ENCODE peak calls at places on chromosomes 7 and 10, in eight cellular contexts. M, V, T, W, U, P, N and Q are unnamed samples.

GRCh38 chr10:46544989-46545791 is 11.3 kb downstream of the GPRIN2 start:
- DNase-seq in U (peak), N (peak), M (no peak), P (no peak), V (peak), W (no peak), T (no peak), Q (no peak)

GRCh38 chr10:44046605-44047004 is 338.3 kb downstream of the CXCL12 start:
- DNase-seq in W (no peak), P (no peak), U (no peak), M (no peak), T (peak), V (no peak), N (no peak), Q (no peak)

GRCh38 chr10:117345143-117345542 is 30.1 kb downstream of the PDZD8 start:
- DNase-seq in P (no peak), W (no peak), N (peak), V (no peak), U (no peak), M (no peak), T (no peak), Q (no peak)

GRCh38 chr7:116692599-116693308 is 20.8 kb downstream of the MET start:
- DNase-seq in T (no peak), W (no peak), M (no peak), N (no peak), P (no peak), U (no peak), V (no peak), Q (no peak)

GRCh38 chr10:113113918-113114317 is 163.9 kb downstream of the TCF7L2 start:
- DNase-seq in P (no peak), T (no peak), N (no peak), V (no peak), U (no peak), M (no peak), W (no peak), Q (no peak)

GRCh38 chr7:108497082-108497725 is 28.7 kb downstream of the PNPLA8 start:
- DNase-seq in M (no peak), W (peak), U (peak), T (peak), N (peak), P (no peak), V (peak), Q (peak)

GRCh38 chr10:24929056-24929544 is 23.3 kb downstream of the PRTFDC1 start:
- DNase-seq in P (no peak), M (no peak), T (no peak), V (no peak), N (no peak), U (no peak), W (no peak), Q (no peak)

GRCh38 chr7:29005829-29006228 is 47.7 kb upstream of the TRIL start:
- DNase-seq in T (no peak), V (no peak), P (no peak), M (no peak), W (no peak), N (peak), U (no peak), Q (no peak)

GRCh38 chr7:127532151-127532550 is 53.2 kb downstream of the GCC1 start:
- DNase-seq in T (no peak), P (no peak), V (no peak), M (no peak), W (no peak), N (no peak), U (no peak), Q (no peak)

GRCh38 chr10:71597821-71598498 is 121.6 kb downstream of the C10orf105 start:
- DNase-seq in M (peak), N (no peak), P (peak), W (no peak), V (no peak), U (no peak), T (no peak), Q (no peak)

GRCh38 chr10:3852147-3852904 is 67.3 kb upstream of the KLF6 start:
- DNase-seq in T (peak), P (peak), M (peak), N (peak), U (peak), V (peak), W (no peak), Q (no peak)

GRCh38 chr10:86963341-86963919 is 4.9 kb upstream of the ADIRF start:
- DNase-seq in U (no peak), W (no peak), M (peak), N (no peak), P (no peak), T (no peak), V (no peak), Q (no peak)

GRCh38 chr7:105496501-105496900 is 25.6 kb downstream of the PUS7 start:
- DNase-seq in N (no peak), T (no peak), U (no peak), P (no peak), W (no peak), M (no peak), V (no peak), Q (no peak)

GRCh38 chr7:33745934-33746333 is 159.4 kb upstream of the BMPER start:
- DNase-seq in P (no peak), N (no peak), T (no peak), M (no peak), V (no peak), U (no peak), W (no peak), Q (no peak)

GRCh38 chr7:31027161-31027965 is 24.7 kb upstream of the ADCYAP1R1 start:
- DNase-seq in T (no peak), U (no peak), N (no peak), V (no peak), P (no peak), M (no peak), W (peak), Q (no peak)

GRCh38 chr7:121016976-121017375 is 28.5 kb downstream of the CPED1 start:
- DNase-seq in M (no peak), W (no peak), V (no peak), U (no peak), T (no peak), N (peak), P (no peak), Q (no peak)

GRCh38 chr7:8605227-8605626 is 171.8 kb downstream of the NXPH1 start:
- DNase-seq in U (no peak), T (no peak), V (no peak), W (no peak), M (no peak), P (no peak), N (no peak), Q (no peak)

GRCh38 chr10:72503241-72503640 is 122.6 kb downstream of the MICU1 start:
- DNase-seq in U (no peak), W (no peak), P (no peak), T (no peak), V (no peak), N (no peak), M (no peak), Q (no peak)

GRCh38 chr7:149785983-149786382 is 12.6 kb upstream of the ZNF467 start:
- DNase-seq in T (no peak), V (no peak), W (no peak), M (no peak), U (no peak), P (no peak), N (no peak), Q (no peak)

GRCh38 chr10:97721871-97722780 is 8.6 kb downstream of the MARVELD1 start:
- DNase-seq in U (no peak), W (no peak), T (no peak), P (no peak), V (no peak), M (no peak), N (no peak), Q (no peak)
- H3K27ac ChIP-seq in U (no peak), W (no peak), T (no peak), P (no peak), V (no peak), M (no peak), N (no peak), Q (no peak)

DNA sequence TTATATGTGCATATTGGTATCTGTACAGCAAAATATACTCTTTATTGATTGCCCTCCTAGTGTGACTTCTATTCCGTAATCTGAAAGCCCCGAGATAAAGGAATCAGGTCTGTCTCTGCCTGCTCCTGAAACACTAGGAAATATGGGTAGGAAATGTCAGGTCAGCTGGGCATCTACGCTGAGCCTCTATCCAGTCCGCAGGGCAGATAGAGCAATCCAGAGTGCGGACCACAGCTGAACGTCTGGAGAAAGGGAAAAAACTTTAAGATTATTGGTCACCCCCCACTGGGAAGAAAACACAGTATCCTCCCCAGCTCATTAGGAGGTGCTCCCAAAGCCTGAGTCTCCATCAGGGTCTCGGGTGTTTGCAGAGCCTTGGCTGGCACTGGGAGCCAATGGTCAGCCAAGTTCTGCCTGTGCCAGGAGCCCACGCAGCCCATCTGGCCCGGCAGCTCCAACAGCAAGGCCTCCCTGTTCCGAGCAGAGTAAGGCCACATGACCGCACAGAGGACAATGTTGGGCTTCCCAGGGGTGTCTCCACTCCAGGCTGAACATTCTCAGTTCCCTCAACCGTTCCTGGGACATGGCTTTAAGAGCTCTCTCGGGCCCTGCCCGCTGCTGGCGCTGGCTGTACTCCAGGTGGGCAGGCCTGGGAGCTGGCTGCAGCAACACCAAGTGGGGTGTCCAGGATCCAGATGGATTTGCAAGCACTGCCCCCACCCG is 7.6 kb downstream of the CTBP2 start:
- DNase-seq in W (no peak), U (no peak), P (no peak), V (no peak), N (no peak), M (no peak), T (peak), Q (no peak)
- H3K4me3 ChIP-seq in W (no peak), U (no peak), P (peak), V (no peak), N (no peak), M (no peak), T (no peak), Q (no peak)

DNA sequence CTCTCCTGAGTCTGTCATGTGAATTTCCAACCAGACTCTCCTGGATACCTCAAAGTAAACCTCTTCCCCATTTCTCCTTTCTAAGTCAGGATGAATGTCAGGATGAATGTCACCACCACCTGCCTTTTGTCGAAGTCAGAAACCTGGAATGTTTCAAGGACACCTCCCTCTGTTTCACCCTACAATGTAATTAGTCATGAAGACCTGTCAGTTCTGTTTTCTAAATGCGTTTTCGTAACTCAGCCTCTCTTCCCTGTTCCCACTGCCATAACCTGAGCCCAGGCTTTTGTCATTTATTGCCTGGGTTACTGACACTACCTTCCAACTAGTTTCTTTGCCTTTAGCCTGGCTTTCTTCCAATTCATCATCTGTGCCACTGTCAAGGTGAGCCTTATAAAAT is 5.5 kb upstream of the STN1 start:
- DNase-seq in M (no peak), W (peak), V (no peak), U (no peak), N (no peak), T (no peak), P (no peak), Q (no peak)
- H3K27ac ChIP-seq in M (no peak), W (peak), V (no peak), U (no peak), N (no peak), T (no peak), P (no peak), Q (no peak)

GRCh38 chr10:95246582-95247051 is 44.2 kb downstream of the PDLIM1 start:
- DNase-seq in V (peak), W (peak), U (no peak), M (peak), T (peak), P (peak), N (peak), Q (peak)
- H3K4me3 ChIP-seq in V (no peak), W (no peak), U (no peak), M (no peak), T (no peak), P (no peak), N (no peak), Q (no peak)

GRCh38 chr10:124961248-124961570 is 19.3 kb downstream of the ZRANB1 start:
- DNase-seq in W (no peak), N (no peak), U (no peak), T (no peak), P (no peak), M (no peak), V (no peak), Q (no peak)

GRCh38 chr10:124956764-124957163 is 14.8 kb downstream of the ZRANB1 start:
- DNase-seq in M (no peak), U (no peak), N (no peak), V (no peak), P (no peak), T (no peak), W (no peak), Q (no peak)

GRCh38 chr10:124962421-124962820 is 20.5 kb downstream of the ZRANB1 start:
- DNase-seq in T (no peak), U (no peak), P (no peak), N (no peak), V (no peak), W (no peak), M (no peak), Q (no peak)

GRCh38 chr10:124955872-124956271 is 13.9 kb downstream of the ZRANB1 start:
- DNase-seq in T (no peak), U (no peak), N (no peak), M (no peak), V (no peak), P (no peak), W (no peak), Q (no peak)

GRCh38 chr10:124959564-124959963 is 17.6 kb downstream of the ZRANB1 start:
- DNase-seq in U (no peak), M (no peak), W (no peak), N (no peak), P (no peak), V (no peak), T (no peak), Q (no peak)
- H3K27ac ChIP-seq in U (no peak), M (no peak), W (no peak), N (no peak), P (no peak), V (no peak), T (no peak), Q (no peak)

GRCh38 chr10:101223274-101224059 is 5.8 kb downstream of the LBX1 start:
- DNase-seq in M (no peak), U (no peak), T (no peak), V (no peak), W (no peak), N (no peak), P (no peak), Q (no peak)
- H3K4me3 ChIP-seq in M (no peak), U (no peak), T (no peak), V (peak), W (no peak), N (no peak), P (peak), Q (no peak)